ENCODE peak calls at places on chromosomes 5 and 9, in nine cellular contexts. J, G, U, M, A, K, N, S and F are unnamed samples. For H3K4me1, the result is how much of the 10 kb centered on the place peaks cover.

GRCh38 chr5:170892201-170892600 is 30.4 kb downstream of the RANBP17 start:
- DNase-seq in G (no peak), U (no peak), A (no peak), K (no peak), M (no peak), J (no peak), S (no peak), N (no peak), F (no peak)

GRCh38 chr5:76787237-76787636 is 31.6 kb upstream of the F2RL1 start:
- DNase-seq in A (no peak), M (no peak), J (no peak), K (no peak), N (peak), S (no peak), U (no peak), G (no peak), F (peak)

GRCh38 chr5:55172937-55173695 is at the start of gene CDC20B:
- DNase-seq in G (peak), A (peak), J (peak), K (peak), M (peak), N (peak), U (peak), S (peak), F (peak)

GRCh38 chr9:18566125-18566524 is 92.2 kb downstream of the ADAMTSL1 start:
- DNase-seq in U (no peak), G (no peak), A (no peak), M (no peak), N (no peak), K (no peak), J (no peak), S (no peak), F (no peak)

GRCh38 chr9:77820293-77820954 is 172.3 kb upstream of the GNA14 start:
- DNase-seq in S (peak), K (no peak), U (no peak), A (no peak), J (no peak), N (no peak), G (no peak), M (no peak), F (no peak)

GRCh38 chr5:123700624-123701023 is 188.6 kb downstream of the CSNK1G3 start:
- DNase-seq in J (no peak), N (no peak), M (no peak), S (peak), G (no peak), U (no peak), K (no peak), A (no peak), F (peak)

GRCh38 chr5:66993448-66993847 is 203.2 kb downstream of the CD180 start:
- DNase-seq in J (no peak), G (no peak), N (no peak), A (no peak), U (no peak), S (no peak), K (no peak), M (no peak), F (no peak)

GRCh38 chr9:98191615-98192502 is 578 bp downstream of the CORO2A start:
- DNase-seq in U (peak), N (peak), S (no peak), A (peak), G (peak), M (peak), J (peak), K (peak), F (no peak)

GRCh38 chr5:154948313-154948712 is 7.4 kb downstream of the MRPL22 start:
- DNase-seq in A (no peak), S (no peak), U (no peak), K (no peak), M (no peak), J (no peak), G (no peak), N (no peak), F (no peak)

GRCh38 chr9:124941689-124942561 is 1.0 kb upstream of the GOLGA1 start:
- DNase-seq in M (peak), J (peak), N (peak), A (peak), S (peak), K (peak), G (peak), U (peak), F (peak)

GRCh38 chr5:105740242-105740641 is 1930.5 kb downstream of the EFNA5 start:
- DNase-seq in J (no peak), K (no peak), U (no peak), A (no peak), G (no peak), N (no peak), S (no peak), M (no peak), F (no peak)

GRCh38 chr9:83620841-83621636 is 1.9 kb upstream of the IDNK start:
- DNase-seq in N (peak), A (no peak), U (peak), M (peak), K (no peak), J (peak), S (peak), G (no peak), F (no peak)

GRCh38 chr9:114894801-114895433 is 35.5 kb downstream of the TNFSF8 start:
- DNase-seq in S (peak), N (no peak), U (no peak), G (no peak), A (no peak), M (no peak), K (no peak), J (no peak), F (no peak)

GRCh38 chr5:142937265-142937877 is 167.2 kb downstream of the ARHGAP26 start:
- DNase-seq in N (no peak), S (no peak), A (no peak), G (no peak), J (no peak), M (no peak), K (no peak), U (no peak), F (no peak)

GRCh38 chr5:142935014-142935413 is 164.8 kb downstream of the ARHGAP26 start:
- DNase-seq in K (no peak), G (no peak), M (no peak), S (no peak), U (no peak), J (no peak), A (no peak), N (no peak), F (no peak)

GRCh38 chr5:142941217-142941616 is 171.0 kb downstream of the ARHGAP26 start:
- DNase-seq in N (no peak), G (no peak), S (no peak), U (no peak), J (no peak), M (no peak), A (no peak), K (no peak), F (no peak)

GRCh38 chr5:142939884-142940283 is 169.7 kb downstream of the ARHGAP26 start:
- DNase-seq in K (no peak), U (no peak), M (no peak), N (no peak), J (no peak), G (no peak), A (no peak), S (no peak), F (no peak)

GRCh38 chr5:142938201-142938600 is 168.0 kb downstream of the ARHGAP26 start:
- DNase-seq in S (no peak), U (no peak), N (no peak), J (no peak), K (no peak), G (no peak), M (no peak), A (no peak), F (no peak)
- H3K4me1 ChIP-seq in S (under half), U (under half), N (under half), J (under half), K (under half), G (under half), M (under half), A (under half), F (under half)

GRCh38 chr5:10631597-10631996 is 67.7 kb downstream of the ANKRD33B start:
- DNase-seq in G (no peak), M (no peak), A (no peak), K (no peak), N (no peak), S (no peak), J (no peak), U (no peak), F (no peak)
- H3K4me3 ChIP-seq in G (no peak), M (no peak), A (no peak), K (no peak), N (no peak), S (no peak), J (no peak), U (peak), F (no peak)

GRCh38 chr5:173281910-173282309 is 46.3 kb downstream of the STC2 start:
- DNase-seq in M (peak), G (no peak), A (no peak), J (peak), N (peak), U (no peak), K (no peak), S (peak), F (no peak)
- TF ChIP-seq CTCF in M (peak), G (no peak), A (no peak), J (peak), N (peak), U (no peak), K (no peak), S (peak), F (no peak)

DNA sequence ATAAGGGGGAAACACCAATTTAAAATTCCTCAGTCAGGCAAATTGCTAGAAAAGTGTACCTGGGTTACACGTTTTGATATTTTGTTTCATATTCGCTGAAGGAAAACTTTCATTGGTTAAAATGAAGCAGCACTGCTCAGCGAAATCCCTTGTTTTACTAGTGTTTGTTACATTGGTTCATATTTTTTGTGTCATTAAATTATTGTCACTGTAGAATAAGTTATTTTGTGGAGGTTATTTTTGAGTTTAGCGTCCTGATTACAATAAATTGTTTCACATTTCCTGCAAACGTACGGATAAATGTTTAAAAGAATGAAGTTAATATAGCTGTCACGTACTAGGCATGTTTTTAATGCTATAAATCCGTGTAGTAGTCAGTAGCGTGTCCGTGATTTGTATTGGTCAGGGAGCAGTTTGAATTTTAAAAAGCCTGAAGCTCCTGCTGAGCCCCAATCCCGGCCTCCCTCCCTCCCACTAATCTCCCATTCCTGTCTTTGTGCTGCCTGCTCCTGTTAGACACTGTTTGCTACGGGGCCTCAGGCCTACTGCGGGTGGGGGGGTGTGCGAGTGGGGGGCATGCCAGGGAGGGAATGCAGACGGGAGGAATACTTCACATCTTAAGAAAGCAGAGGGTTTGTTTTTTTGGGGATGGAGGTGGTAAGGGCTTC is 2.0 kb downstream of the NIPBL start:
- DNase-seq in A (no peak), M (peak), N (peak), G (no peak), S (no peak), J (peak), U (no peak), K (no peak), F (no peak)
- H3K4me1 ChIP-seq in A (under half), M (under half), N (under half), G (half or more), S (under half), J (under half), U (under half), K (under half), F (half or more)

GRCh38 chr9:4984171-4984570 is 901 bp upstream of the JAK2 start:
- DNase-seq in N (no peak), J (no peak), K (no peak), G (no peak), M (no peak), A (no peak), U (no peak), S (peak), F (no peak)

GRCh38 chr9:4985376-4986266 is 549 bp downstream of the JAK2 start:
- DNase-seq in G (peak), K (peak), J (no peak), U (peak), M (peak), S (no peak), N (peak), A (peak), F (no peak)

GRCh38 chr9:4984571-4985375 is at the start of gene JAK2:
- DNase-seq in J (peak), N (peak), M (peak), K (peak), S (peak), A (peak), G (peak), U (peak), F (peak)

GRCh38 chr9:4982720-4983482 is 2.2 kb upstream of the JAK2 start:
- DNase-seq in U (no peak), S (no peak), G (no peak), N (no peak), K (no peak), M (no peak), A (no peak), J (no peak), F (no peak)

DNA sequence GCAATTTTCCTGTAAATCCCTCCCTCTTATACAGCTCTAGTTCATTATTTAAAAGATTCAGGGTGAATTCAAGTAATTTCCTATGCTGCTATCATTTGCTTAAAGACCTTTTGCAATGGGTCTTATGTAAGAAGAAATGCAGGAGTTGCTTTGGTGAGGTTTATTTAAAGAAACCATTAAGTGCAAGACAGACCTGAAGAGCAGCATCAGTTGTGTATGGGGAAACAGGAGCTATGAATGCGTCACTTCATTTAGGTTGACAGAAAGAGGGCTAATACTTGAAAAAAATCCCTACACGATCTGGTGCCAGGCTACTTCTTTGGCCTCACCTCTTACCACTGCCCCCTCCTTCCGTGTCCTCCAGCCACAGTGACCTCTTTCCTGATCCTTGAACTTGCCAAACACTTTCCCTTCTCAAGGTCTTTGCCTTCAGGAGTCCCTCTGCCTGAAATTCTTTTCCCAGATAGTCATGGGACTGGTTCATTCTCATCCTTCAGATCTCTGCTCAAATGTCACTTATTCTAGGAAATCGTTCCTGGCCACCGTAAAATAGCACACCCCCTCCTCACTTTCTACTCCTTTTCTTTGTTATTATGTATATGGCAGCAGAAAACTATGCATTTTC is 1.4 kb upstream of the JAK2 start:
- DNase-seq in J (no peak), M (no peak), A (no peak), S (no peak), G (no peak), N (no peak), U (no peak), K (no peak), F (no peak)
- H3K4me3 ChIP-seq in J (peak), M (peak), A (no peak), S (peak), G (peak), N (peak), U (peak), K (no peak), F (peak)

GRCh38 chr9:111601237-111602018 is 2.0 kb upstream of the PTGR1 start:
- DNase-seq in J (no peak), M (no peak), S (peak), A (no peak), U (no peak), G (no peak), K (no peak), N (no peak), F (no peak)

GRCh38 chr9:111603041-111603440 is 3.6 kb upstream of the PTGR1 start:
- DNase-seq in G (no peak), A (no peak), M (no peak), K (no peak), N (no peak), U (no peak), J (no peak), S (no peak), F (no peak)

GRCh38 chr9:111605041-111605559 is 5.7 kb upstream of the PTGR1 start:
- DNase-seq in J (no peak), N (no peak), A (no peak), U (peak), M (no peak), K (no peak), S (no peak), G (no peak), F (no peak)

GRCh38 chr9:111599948-111600343 is 499 bp upstream of the PTGR1 start:
- DNase-seq in U (no peak), A (no peak), J (no peak), S (no peak), K (no peak), G (no peak), N (no peak), M (no peak), F (peak)

GRCh38 chr9:111604054-111604615 is 4.7 kb upstream of the PTGR1 start:
- DNase-seq in U (no peak), A (no peak), J (no peak), S (no peak), K (no peak), M (peak), N (no peak), G (no peak), F (no peak)
- TF ChIP-seq CTCF in U (no peak), A (no peak), J (no peak), S (no peak), K (no peak), M (no peak), N (no peak), G (no peak), F (no peak)

DNA sequence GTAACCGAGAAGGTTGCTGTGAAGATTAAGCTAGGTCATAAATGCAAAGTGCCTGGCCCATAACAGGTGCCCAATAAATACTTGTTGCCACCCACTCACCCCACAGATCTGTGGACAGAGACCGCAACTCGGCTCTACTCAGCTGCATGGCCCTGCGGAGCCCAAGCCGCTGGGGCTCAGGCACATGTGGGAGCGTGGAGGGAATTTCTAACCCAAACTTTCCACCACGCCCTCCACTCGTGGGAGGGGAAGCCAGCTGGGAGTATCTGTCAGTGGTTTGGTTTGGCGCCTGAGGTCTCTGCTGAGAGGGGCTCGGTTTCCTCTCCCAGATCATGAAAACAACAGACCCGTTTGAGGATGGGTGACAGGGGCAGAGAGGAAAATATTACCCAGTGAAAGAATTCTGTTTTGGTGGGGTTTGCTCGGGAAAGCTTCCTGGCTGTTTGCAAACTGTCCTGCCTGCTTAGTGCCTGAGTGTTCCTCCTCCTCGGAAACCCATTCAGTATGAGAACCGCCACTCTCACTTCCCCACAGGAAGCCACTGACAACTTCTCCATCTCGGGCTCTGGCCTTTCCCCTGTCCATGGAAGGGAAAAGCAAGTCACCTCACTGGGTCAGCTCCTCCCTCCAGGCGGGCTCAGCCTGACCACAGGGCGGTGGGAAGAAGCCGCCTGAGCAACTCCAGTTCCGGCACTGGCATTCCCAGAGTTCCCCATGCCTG is 60.1 kb downstream of the RGS3 start:
- DNase-seq in G (peak), A (peak), S (no peak), J (no peak), K (peak), N (no peak), M (no peak), U (peak), F (peak)
- H3K4me1 ChIP-seq in G (half or more), A (under half), S (under half), J (under half), K (half or more), N (under half), M (under half), U (half or more), F (half or more)

DNA sequence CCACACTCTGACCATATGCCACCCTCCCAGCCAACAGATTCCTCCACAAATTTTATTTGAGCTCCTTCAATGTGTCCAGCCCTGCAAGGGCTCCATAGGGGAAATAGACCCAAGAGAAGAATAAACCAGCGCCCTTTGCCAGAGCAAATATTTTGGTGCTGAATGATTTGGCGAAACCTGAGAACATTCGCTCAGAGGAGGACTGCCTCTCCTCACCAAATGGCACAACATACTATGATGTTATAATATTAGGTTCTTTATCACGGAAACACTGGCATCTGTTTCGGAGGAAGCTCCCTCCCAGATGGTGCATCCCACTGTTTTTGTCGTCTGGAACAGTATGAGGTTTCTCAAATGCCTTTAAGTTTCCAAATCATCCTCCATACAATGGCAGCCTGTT is 139.2 kb upstream of the ADRA1B start:
- DNase-seq in M (no peak), J (no peak), N (no peak), U (no peak), A (no peak), S (no peak), G (no peak), K (no peak), F (no peak)
- H3K4me3 ChIP-seq in M (no peak), J (no peak), N (no peak), U (no peak), A (no peak), S (no peak), G (no peak), K (no peak), F (no peak)

GRCh38 chr9:91034521-91034920 is 232.9 kb downstream of the SYK start:
- DNase-seq in N (no peak), G (no peak), J (no peak), A (no peak), K (no peak), U (peak), M (no peak), S (no peak), F (no peak)

GRCh38 chr9:91034976-91035824 is 233.6 kb downstream of the SYK start:
- DNase-seq in K (no peak), N (no peak), G (no peak), M (no peak), S (no peak), J (no peak), U (no peak), A (no peak), F (no peak)

GRCh38 chr9:91033270-91033669 is 231.7 kb downstream of the SYK start:
- DNase-seq in S (no peak), G (no peak), K (no peak), J (no peak), A (no peak), N (no peak), U (no peak), M (no peak), F (no peak)

GRCh38 chr9:91032056-91032455 is 230.4 kb downstream of the SYK start:
- DNase-seq in K (no peak), N (peak), M (no peak), U (no peak), G (no peak), A (no peak), J (no peak), S (no peak), F (no peak)

DNA sequence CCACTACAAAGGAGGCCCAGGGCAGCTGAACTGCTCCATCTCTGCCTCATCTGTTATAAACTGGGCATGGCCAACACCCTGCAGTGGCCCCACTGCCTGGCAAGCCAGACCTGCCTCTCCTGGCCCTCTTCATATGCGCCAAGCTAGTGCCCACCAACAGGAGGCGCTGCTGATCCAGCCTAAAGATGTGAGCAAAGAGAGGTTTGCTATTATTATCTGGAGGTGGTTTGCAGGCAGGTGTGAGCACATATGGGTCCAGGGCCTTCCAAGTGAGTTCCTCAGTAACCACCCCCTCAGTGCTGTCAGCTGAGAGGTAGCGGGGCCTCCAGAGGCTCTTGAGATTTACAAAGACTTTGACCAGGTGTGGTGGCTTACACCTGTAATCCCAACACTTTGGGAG is 232.2 kb downstream of the SYK start:
- DNase-seq in S (no peak), K (peak), J (no peak), U (peak), M (peak), N (peak), A (no peak), G (peak), F (no peak)
- TF ChIP-seq CTCF in S (peak), K (peak), J (peak), U (peak), M (peak), N (peak), A (no peak), G (peak), F (peak)